ENCODE peak calls at places on chromosome 3, in eight cellular contexts. S is HFF-Myc, V is nephron progenitor cell, A is fibroblast of the aortic adventitia, F is ovary, Z is lower leg skin, U is heart right ventricle, P is hepatocyte. Y is an unnamed sample.

GRCh38 chr3:152258448-152259302 is 10.1 kb upstream of the MBNL1 start:
- DNase-seq in S (peak), V (no peak), A (peak), F (peak), Z (peak), U (peak), P (peak), Y (no peak)

GRCh38 chr3:122091602-122092006 is 36.4 kb downstream of the CD86 start:
- DNase-seq in S (no peak), V (no peak), A (no peak), F (no peak), Z (no peak), U (no peak), P (no peak), Y (no peak)

GRCh38 chr3:22231061-22231460 is 480.1 kb upstream of the ZNF385D start:
- DNase-seq in S (no peak), V (no peak), A (no peak), F (no peak), Z (no peak), U (no peak), P (no peak), Y (no peak)

GRCh38 chr3:51933471-51934138 is 8.1 kb downstream of the RRP9 start:
- DNase-seq in S (no peak), V (no peak), A (no peak), F (no peak), Z (no peak), U (no peak), P (no peak), Y (peak)

GRCh38 chr3:115876860-115877646 is 253.7 kb downstream of the GAP43 start:
- DNase-seq in S (no peak), V (no peak), A (peak), F (no peak), Z (no peak), U (no peak), P (no peak), Y (no peak)

GRCh38 chr3:140093742-140094141 is 158.8 kb downstream of the CLSTN2 start:
- DNase-seq in S (peak), V (no peak), A (peak), F (peak), Z (no peak), U (no peak), P (peak), Y (no peak)

GRCh38 chr3:49725906-49726681 is 2.3 kb upstream of the GMPPB start:
- DNase-seq in S (no peak), V (no peak), A (no peak), F (no peak), Z (peak), U (no peak), P (no peak), Y (no peak)

GRCh38 chr3:197508051-197508451 is 47.7 kb downstream of the BDH1 start:
- DNase-seq in S (no peak), V (no peak), A (no peak), F (no peak), Z (no peak), U (no peak), P (no peak), Y (no peak)

GRCh38 chr3:55416381-55416821 is 70.7 kb downstream of the WNT5A start:
- DNase-seq in S (peak), V (no peak), A (peak), F (no peak), Z (no peak), U (no peak), P (peak), Y (no peak)

GRCh38 chr3:40340541-40341170 is 31.1 kb downstream of the EIF1B start:
- DNase-seq in S (no peak), V (no peak), A (no peak), F (no peak), Z (no peak), U (no peak), P (no peak), Y (no peak)

GRCh38 chr3:42914771-42915515 is 9.0 kb downstream of the ZNF662 start:
- DNase-seq in S (no peak), V (no peak), A (no peak), F (no peak), Z (no peak), U (no peak), P (no peak), Y (no peak)

GRCh38 chr3:190018460-190018859 is 102.2 kb downstream of the P3H2 start:
- DNase-seq in S (no peak), V (no peak), A (no peak), F (no peak), Z (no peak), U (no peak), P (no peak), Y (no peak)

GRCh38 chr3:42159706-42160472 is 68.7 kb downstream of the TRAK1 start:
- DNase-seq in S (no peak), V (peak), A (no peak), F (no peak), Z (peak), U (peak), P (peak), Y (no peak)

GRCh38 chr3:33355611-33356010 is 78.4 kb downstream of the FBXL2 start:
- DNase-seq in S (no peak), V (no peak), A (peak), F (no peak), Z (no peak), U (no peak), P (peak), Y (no peak)

GRCh38 chr3:138862531-138862923 is 27.8 kb upstream of the PIK3CB start:
- DNase-seq in S (no peak), V (no peak), A (no peak), F (no peak), Z (no peak), U (no peak), P (peak), Y (no peak)

GRCh38 chr3:133256787-133257483 is 142.9 kb upstream of the BFSP2 start:
- DNase-seq in S (no peak), V (no peak), A (no peak), F (no peak), Z (no peak), U (no peak), P (no peak), Y (no peak)

GRCh38 chr3:56025316-56025715 is 443.0 kb downstream of the ERC2 start:
- DNase-seq in S (no peak), V (no peak), A (no peak), F (peak), Z (no peak), U (no peak), P (peak), Y (no peak)

GRCh38 chr3:177615015-177615414 is 417.7 kb upstream of the TBL1XR1 start:
- DNase-seq in S (no peak), V (no peak), A (peak), F (peak), Z (no peak), U (peak), P (no peak), Y (no peak)

GRCh38 chr3:73451276-73451973 is 173.3 kb downstream of the PDZRN3 start:
- DNase-seq in S (no peak), V (no peak), A (no peak), F (no peak), Z (no peak), U (no peak), P (no peak), Y (no peak)

GRCh38 chr3:186971578-186971977 is 41.3 kb downstream of the ST6GAL1 start:
- DNase-seq in S (no peak), V (no peak), A (no peak), F (no peak), Z (peak), U (no peak), P (no peak), Y (no peak)

GRCh38 chr3:63990204-63990603 is 33.1 kb downstream of the PSMD6 start:
- DNase-seq in S (no peak), V (no peak), A (no peak), F (no peak), Z (no peak), U (no peak), P (no peak), Y (no peak)

GRCh38 chr3:63988943-63989342 is 34.4 kb downstream of the PSMD6 start:
- DNase-seq in S (no peak), V (no peak), A (no peak), F (no peak), Z (no peak), U (no peak), P (no peak), Y (no peak)

GRCh38 chr3:63991666-63992065 is 31.6 kb downstream of the PSMD6 start:
- DNase-seq in S (no peak), V (no peak), A (no peak), F (no peak), Z (no peak), U (no peak), P (no peak), Y (no peak)

GRCh38 chr3:63992461-63993209 is 30.7 kb downstream of the PSMD6 start:
- DNase-seq in S (no peak), V (no peak), A (no peak), F (no peak), Z (no peak), U (no peak), P (no peak), Y (no peak)

DNA sequence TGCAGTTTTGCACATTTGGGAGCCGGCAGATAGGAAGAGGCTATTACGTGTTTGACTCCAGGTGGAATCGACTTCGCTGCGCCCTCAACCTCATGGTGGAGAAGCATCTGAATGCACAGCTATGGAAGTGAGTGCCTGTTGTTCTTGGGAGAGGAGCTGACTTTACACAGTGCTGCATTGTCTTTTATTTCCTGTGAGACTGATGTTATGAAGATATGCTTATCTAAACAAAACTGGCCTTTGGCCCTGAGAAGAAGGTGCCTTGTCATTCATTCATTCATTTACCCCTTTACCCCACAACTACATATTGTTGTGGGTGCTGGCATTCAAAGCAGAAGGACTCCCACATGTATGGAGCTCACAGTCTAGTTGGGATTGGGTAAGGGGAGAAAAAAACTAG is 32.6 kb downstream of the PSMD6 start:
- DNase-seq in S (no peak), V (no peak), A (no peak), F (no peak), Z (no peak), U (no peak), P (no peak), Y (no peak)
- TF ChIP-seq CTCF in S (no peak), V (no peak), A (no peak), F (no peak), Z (no peak), U (no peak), P (no peak), Y (no peak)

DNA sequence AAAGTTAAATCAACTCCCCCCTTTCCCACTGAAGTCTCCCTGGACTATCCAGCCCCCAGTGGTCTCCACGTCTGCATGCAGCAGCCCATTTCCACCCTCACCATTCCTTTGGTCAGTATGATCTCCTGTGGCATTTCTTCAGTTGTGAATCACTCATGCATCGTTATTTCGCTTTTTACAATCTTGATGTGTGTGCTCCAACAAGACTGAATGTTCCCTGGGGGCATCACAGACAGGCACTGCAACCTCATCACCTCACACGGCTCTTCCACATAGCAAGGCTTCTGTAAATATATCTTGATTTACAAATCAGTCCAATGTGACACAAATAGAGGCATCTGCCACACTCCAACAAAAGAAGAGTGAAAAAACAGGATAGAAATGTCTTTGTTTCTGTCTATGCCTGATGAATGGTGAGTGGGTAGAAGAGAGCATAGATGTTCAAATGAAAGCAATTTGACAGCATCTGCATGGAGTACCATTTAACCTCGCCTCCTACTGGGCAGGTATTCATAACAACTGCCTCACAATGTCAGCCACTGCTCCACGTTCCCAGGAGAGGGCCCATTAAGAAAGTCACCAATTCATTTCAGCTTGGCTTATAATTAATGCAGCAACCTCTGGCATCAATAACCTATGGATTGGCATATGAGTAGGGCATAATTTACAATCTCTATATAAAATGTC is 5.2 kb downstream of the HEG1 start:
- DNase-seq in S (no peak), V (no peak), A (no peak), F (no peak), Z (no peak), U (no peak), P (no peak), Y (no peak)
- TF ChIP-seq CTCF in S (no peak), V (no peak), A (no peak), F (no peak), Z (no peak), U (no peak), P (no peak), Y (no peak)

DNA sequence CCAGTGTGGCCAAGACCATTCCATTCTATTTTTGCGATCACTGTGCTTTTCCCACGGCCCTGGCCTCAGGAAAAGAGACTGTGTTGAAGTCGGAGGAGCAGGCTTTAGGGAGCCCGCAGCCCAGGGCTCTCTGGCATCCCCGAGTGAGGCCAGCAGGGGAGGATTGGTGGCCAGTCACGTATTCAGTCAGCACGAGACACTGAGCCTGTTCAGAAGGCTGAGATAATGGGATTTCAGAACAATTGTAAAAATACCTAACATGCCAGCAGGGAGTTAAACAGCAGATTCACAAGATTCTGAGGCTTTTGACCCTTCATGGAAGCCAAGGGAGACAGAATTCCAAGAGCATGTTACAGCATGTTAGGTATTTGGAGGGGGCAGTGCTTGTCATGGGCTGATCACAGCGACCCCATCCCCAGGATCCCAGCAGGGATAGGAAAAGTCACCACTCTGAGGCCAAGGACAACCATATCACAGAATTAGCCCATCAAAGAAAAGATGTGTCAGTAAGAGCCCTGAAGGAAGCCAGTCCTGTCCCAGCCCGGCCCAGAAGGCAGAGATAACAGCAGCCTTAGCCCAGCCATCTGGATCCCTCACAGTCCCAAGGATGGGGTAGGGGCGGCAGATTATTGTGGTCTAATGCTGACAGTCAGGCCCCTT is 40.6 kb downstream of the AMOTL2 start:
- DNase-seq in S (no peak), V (no peak), A (peak), F (no peak), Z (peak), U (no peak), P (peak), Y (no peak)
- TF ChIP-seq CTCF in S (peak), V (no peak), A (peak), F (no peak), Z (no peak), U (no peak), P (no peak), Y (peak)

DNA sequence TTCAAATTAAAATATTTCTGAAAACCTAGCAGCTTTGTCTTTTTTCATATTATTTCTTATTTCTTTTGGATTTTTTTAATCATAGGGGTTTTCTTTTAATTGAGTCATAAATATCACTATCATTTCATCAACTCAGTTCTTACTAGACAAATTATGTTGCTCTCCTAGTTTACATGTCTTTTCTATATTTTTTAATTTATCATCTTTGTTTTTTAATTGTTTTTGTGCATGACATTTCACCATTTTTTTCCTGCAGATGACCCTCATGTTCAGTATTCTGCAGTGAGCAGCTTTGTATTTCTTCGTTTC is 89.9 kb downstream of the RASA2 start:
- DNase-seq in S (no peak), V (no peak), A (no peak), F (no peak), Z (no peak), U (no peak), P (no peak), Y (no peak)
- TF ChIP-seq CTCF in S (no peak), V (no peak), A (no peak), F (no peak), Z (no peak), U (no peak), P (no peak), Y (peak)

DNA sequence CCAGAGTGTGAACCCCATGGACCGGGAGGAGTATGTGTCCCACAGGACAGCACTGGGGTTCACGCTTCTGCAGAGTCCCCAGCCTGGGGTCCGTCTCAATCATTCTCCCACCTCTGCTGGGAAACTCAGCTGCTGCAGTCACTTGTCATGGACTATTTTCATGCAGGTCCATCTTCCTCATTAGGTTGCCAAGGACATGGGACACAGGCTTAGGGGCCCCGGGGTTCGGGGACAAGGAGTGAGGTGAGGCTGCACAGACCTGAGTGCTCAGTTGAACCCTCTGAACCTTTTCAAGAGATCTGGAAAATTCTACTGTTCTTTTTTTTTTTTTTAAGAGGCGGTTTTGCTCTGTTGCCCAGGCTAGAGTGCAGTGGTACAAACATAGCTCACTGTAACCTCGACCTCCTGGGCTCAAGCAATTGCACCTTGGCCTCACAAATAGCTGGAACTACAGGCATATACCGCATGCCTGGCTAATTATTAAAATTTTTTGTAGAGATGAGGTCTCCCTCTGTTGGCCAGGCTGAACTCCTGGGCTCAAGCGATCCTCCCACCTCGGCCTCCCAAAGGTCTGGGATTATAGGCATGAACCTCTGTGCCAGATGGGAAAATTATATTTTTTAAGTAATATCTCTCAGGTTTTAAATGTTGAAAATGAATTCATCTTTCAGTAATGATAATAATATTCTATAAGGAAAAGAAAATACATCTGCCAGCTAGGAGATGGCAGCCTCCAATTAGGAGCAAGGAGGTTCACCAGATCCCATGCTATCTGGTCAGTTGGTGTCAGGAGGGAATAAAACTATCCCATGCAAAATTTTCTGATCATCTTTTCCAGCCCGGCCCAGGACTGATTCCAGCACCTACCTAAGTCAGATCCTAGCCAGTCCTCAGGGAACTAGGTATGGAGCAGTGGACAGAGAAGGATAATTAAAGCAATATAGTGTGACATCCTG is 45.2 kb downstream of the RPN1 start:
- DNase-seq in S (no peak), V (no peak), A (no peak), F (no peak), Z (no peak), U (no peak), P (no peak), Y (no peak)
- TF ChIP-seq CTCF in S (no peak), V (no peak), A (no peak), F (no peak), Z (no peak), U (no peak), P (peak), Y (no peak)

Y was measured in type B pancreatic cell.